ENCODE peak calls at places on chromosomes 3 and 15, in five cellular contexts. P is mammary epithelial cell; I is heart left ventricle; X is CD8-positive, alpha-beta T cell; L is astrocyte. U is an unnamed sample.

GRCh38 chr3:48411041-48411588 is 18.8 kb downstream of the PLXNB1 start:
- DNase-seq in P (no peak), I (no peak), X (no peak), L (no peak), U (no peak)

GRCh38 chr15:45790325-45790943 is 155.6 kb downstream of the SQOR start:
- DNase-seq in P (peak; percentile 6), I (peak; percentile 25), X (no peak), L (no peak), U (peak; percentile 47)

GRCh38 chr15:45180648-45181436 is 6.9 kb downstream of the SHF start:
- DNase-seq in P (no peak), I (no peak), X (no peak), L (no peak), U (no peak)

GRCh38 chr3:167843886-167844285 is 108.4 kb downstream of the SERPINI1 start:
- DNase-seq in P (no peak), I (no peak), X (no peak), L (no peak), U (no peak)

GRCh38 chr3:189269356-189269755 is 97.6 kb downstream of the TPRG1 start:
- DNase-seq in P (peak; percentile 41), I (no peak), X (no peak), L (peak; percentile 31), U (no peak)

GRCh38 chr3:185713015-185713414 is 111.8 kb downstream of the IGF2BP2 start:
- DNase-seq in P (no peak), I (no peak), X (no peak), L (no peak), U (no peak)

GRCh38 chr15:76648732-76649444 is 256.3 kb downstream of the SCAPER start:
- DNase-seq in P (no peak), I (no peak), X (no peak), L (no peak), U (no peak)

GRCh38 chr3:171838218-171838720 is 4.9 kb upstream of the TMEM212 start:
- DNase-seq in P (peak; percentile 23), I (peak; percentile 56), X (no peak), L (peak; percentile 67), U (peak; percentile 42)

DNA sequence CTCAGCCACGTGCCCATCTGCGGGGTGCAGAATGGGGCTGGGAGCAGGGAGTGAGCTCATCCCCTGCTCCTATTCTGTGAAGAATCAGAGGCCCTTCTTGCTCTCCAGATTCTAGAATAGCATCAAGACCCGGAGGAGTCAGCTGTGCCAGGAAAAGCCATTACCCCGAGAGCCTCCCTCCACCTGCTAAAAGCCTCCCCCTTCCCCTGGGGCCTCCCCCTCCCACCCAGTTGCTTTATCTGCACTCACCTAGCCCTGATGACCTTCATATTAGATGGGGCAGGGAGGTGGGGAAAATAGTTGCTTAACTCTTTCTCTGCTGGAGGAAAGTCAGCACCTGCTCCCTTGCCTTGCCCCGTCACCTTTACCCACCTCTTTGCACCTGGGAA is 23.2 kb downstream of the CCDC33 start:
- DNase-seq in P (no peak), I (no peak), X (no peak), L (no peak), U (no peak)
- H3K27me3 ChIP-seq in P (no peaks in the 10 kb centered on the region), I (no peaks in the 10 kb centered on the region), X (no peaks in the 10 kb centered on the region), L (peaks cover 29% of the 10 kb centered on the region), U (no peaks in the 10 kb centered on the region)

DNA sequence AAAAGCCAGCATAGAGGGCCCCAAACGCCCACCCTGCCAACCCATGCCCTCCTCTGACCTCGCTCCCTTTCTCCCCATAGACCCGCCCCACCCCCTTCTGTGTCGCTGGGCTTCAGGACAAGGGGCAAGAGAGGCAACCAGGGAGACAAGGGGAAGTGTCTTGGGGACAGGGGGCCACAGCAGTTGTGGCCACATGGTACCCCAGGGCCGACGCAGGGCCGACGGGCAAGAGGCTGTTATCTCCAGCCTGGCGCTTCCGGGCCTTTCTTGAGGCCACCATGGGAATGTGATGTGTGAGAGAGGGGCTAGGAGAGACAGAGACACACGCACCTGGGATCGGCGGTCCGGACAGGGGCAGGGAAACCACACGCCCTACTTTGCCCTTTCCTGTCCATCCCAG is 3.4 kb upstream of the HAPLN3 start:
- DNase-seq in P (no peak), I (no peak), X (no peak), L (no peak), U (no peak)
- H3K4me1 ChIP-seq in P (peaks cover 18% of the 10 kb centered on the region), I (peaks cover 75% of the 10 kb centered on the region), X (peaks cover 49% of the 10 kb centered on the region), L (peaks cover 42% of the 10 kb centered on the region), U (peaks cover 10% of the 10 kb centered on the region)

GRCh38 chr3:99928758-99929408 is 111.2 kb downstream of the CMSS1 start:
- DNase-seq in P (no peak), I (no peak), X (no peak), L (no peak), U (no peak)
- H3K27ac ChIP-seq in P (no peak overlapping the region), I (peak overlapping the region; percentile 74), X (no peak overlapping the region), L (no peak overlapping the region), U (no peak overlapping the region)

GRCh38 chr15:56254270-56254669 is 10.6 kb upstream of the RFX7 start:
- DNase-seq in P (no peak), I (no peak), X (no peak), L (no peak), U (no peak)

GRCh38 chr15:56250626-56251025 is 6.9 kb upstream of the RFX7 start:
- DNase-seq in P (no peak), I (no peak), X (no peak), L (no peak), U (no peak)

GRCh38 chr15:56249080-56249479 is 5.4 kb upstream of the RFX7 start:
- DNase-seq in P (peak; percentile 49), I (no peak), X (no peak), L (peak; percentile 47), U (peak; percentile 33)

GRCh38 chr15:56248276-56248675 is 4.6 kb upstream of the RFX7 start:
- DNase-seq in P (no peak), I (no peak), X (no peak), L (no peak), U (no peak)

GRCh38 chr15:56251315-56252091 is 7.8 kb upstream of the RFX7 start:
- DNase-seq in P (no peak), I (no peak), X (no peak), L (no peak), U (no peak)
- H3K27me3 ChIP-seq in P (no peaks in the 10 kb centered on the region), I (no peaks in the 10 kb centered on the region), X (no peaks in the 10 kb centered on the region), L (no peaks in the 10 kb centered on the region), U (no peaks in the 10 kb centered on the region)

GRCh38 chr15:72078887-72079286 is 39.1 kb downstream of the MYO9A start:
- DNase-seq in P (no peak), I (no peak), X (no peak), L (no peak), U (no peak)
- H3K4me1 ChIP-seq in P (no peaks in the 10 kb centered on the region), I (no peaks in the 10 kb centered on the region), X (no peaks in the 10 kb centered on the region), L (no peaks in the 10 kb centered on the region), U (no peaks in the 10 kb centered on the region)

DNA sequence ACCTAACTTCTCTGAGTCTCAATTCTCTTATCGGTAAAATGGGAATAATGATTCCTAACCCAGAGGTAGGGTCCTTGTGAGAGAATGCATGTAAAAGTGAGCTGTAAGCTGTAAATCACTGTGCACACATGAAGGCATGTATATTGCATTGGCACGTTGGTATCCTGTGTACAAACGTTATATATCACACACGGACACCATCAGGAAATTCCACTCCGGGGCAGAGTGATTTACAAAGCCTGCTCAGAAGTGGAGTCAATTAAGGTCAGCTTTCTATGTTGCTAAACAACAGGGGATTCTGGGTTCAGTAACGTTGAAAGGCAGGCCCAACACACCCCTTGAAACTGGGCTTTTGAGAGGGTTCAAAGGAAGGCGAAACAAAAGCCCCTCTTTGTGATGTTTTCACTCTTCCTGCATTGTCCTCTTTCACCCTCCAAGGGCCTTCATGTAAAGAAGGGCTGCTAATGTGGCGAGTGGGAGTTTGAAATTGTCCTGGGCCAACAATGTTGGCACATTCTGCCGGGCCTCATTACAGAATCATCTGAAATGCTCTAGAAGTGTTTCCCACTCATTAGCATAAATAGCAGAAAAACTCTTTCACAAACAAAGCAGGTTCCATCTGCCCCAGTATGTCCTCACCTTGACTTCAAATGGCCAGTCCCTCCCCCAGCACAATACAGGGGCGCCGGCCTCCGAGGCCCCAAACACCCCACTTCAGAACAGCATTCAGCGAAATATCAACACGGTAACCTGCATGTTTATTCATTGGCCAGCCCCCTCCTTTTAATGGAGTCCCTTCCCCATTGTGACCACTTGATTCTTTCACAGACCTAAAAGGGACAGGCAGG is 76.3 kb downstream of the HES1 start:
- DNase-seq in P (no peak), I (no peak), X (no peak), L (no peak), U (no peak)
- H3K27ac ChIP-seq in P (no peak overlapping the region), I (no peak overlapping the region), X (no peak overlapping the region), L (no peak overlapping the region), U (no peak overlapping the region)

GRCh38 chr15:82649226-82649999 is 2.2 kb upstream of the CPEB1 start:
- DNase-seq in P (no peak), I (no peak), X (no peak), L (no peak), U (no peak)

GRCh38 chr15:82648257-82649103 is 1.3 kb upstream of the CPEB1 start:
- DNase-seq in P (no peak), I (no peak), X (no peak), L (no peak), U (no peak)

GRCh38 chr15:82646250-82647044 is 716 bp downstream of the CPEB1 start:
- DNase-seq in P (no peak), I (no peak), X (no peak), L (no peak), U (no peak)

GRCh38 chr15:82647045-82647834 is at the start of gene CPEB1:
- DNase-seq in P (peak; percentile 6), I (peak; percentile 46), X (peak; percentile 52), L (no peak), U (no peak)

GRCh38 chr15:82647835-82648256 is 683 bp upstream of the CPEB1 start:
- DNase-seq in P (no peak), I (no peak), X (peak; percentile 75), L (no peak), U (no peak)
- H3K27me3 ChIP-seq in P (peaks cover 29% of the 10 kb centered on the region), I (peaks cover 28% of the 10 kb centered on the region), X (no peaks in the 10 kb centered on the region), L (peaks cover 46% of the 10 kb centered on the region), U (no peaks in the 10 kb centered on the region)

DNA sequence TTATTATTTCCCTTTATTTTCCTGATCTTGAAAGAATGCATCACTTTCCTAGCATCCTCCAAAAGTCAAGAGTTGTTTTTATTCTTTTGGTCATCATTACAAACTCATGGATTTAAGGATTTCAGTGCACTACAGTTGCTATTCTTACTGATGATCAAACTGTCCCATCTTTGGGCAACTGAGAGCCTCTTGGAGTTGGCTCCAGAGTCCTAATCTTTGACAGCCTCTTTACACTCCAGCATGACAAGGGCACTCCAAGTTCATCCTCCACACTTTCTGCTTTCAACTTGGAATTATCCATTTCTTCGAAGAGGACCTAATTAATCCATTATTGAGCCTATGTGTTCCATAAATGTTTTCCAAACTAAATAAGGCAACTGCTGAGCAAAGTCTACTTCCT is 5.7 kb downstream of the UACA start:
- DNase-seq in P (no peak), I (no peak), X (no peak), L (no peak), U (no peak)
- H3K4me1 ChIP-seq in P (peaks cover 4% of the 10 kb centered on the region), I (peaks cover 80% of the 10 kb centered on the region), X (peaks cover 12% of the 10 kb centered on the region), L (peaks cover 7% of the 10 kb centered on the region), U (peaks cover 20% of the 10 kb centered on the region)

GRCh38 chr3:111047053-111047452 is 24.6 kb upstream of the NECTIN3 start:
- DNase-seq in P (no peak), I (no peak), X (no peak), L (no peak), U (no peak)
- H3K27ac ChIP-seq in P (no peak overlapping the region), I (no peak overlapping the region), X (no peak overlapping the region), L (no peak overlapping the region), U (no peak overlapping the region)

GRCh38 chr3:97742036-97742435 is 22.5 kb upstream of the ARL6 start:
- DNase-seq in P (no peak), I (no peak), X (no peak), L (no peak), U (no peak)
- H3K27me3 ChIP-seq in P (peaks cover 2% of the 10 kb centered on the region), I (no peaks in the 10 kb centered on the region), X (no peaks in the 10 kb centered on the region), L (peaks cover 2% of the 10 kb centered on the region), U (no peaks in the 10 kb centered on the region)